ENCODE peak calls at places on chromosome 15, in seven cellular contexts. One of them, this sample, is unnamed.

GRCh38 chr15:80662756-80663553 is 32.2 kb upstream of the ABHD17C start:
- DNase-seq in endothelial cell of umbilical vein: no peak
- DNase-seq in K562: no peak
- DNase-seq in HepG2: no peak
- DNase-seq in SK-N-SH: no peak
- DNase-seq in GM12878: no peak
- DNase-seq in H1: no peak
- DNase-seq in this sample: no peak

GRCh38 chr15:47422901-47423300 is 294.4 kb upstream of the SEMA6D start:
- DNase-seq in H1: no peak
- DNase-seq in GM12878: no peak
- DNase-seq in K562: no peak
- DNase-seq in HepG2: no peak
- DNase-seq in endothelial cell of umbilical vein: peak
- DNase-seq in SK-N-SH: no peak
- DNase-seq in this sample: no peak

GRCh38 chr15:68400066-68400456 is 31.9 kb downstream of the ITGA11 start:
- DNase-seq in GM12878: no peak
- DNase-seq in K562: no peak
- DNase-seq in SK-N-SH: no peak
- DNase-seq in HepG2: no peak
- DNase-seq in endothelial cell of umbilical vein: no peak
- DNase-seq in H1: no peak
- DNase-seq in this sample: no peak

GRCh38 chr15:62847900-62848489 is 194.6 kb upstream of the TPM1 start:
- DNase-seq in endothelial cell of umbilical vein: peak
- DNase-seq in H1: peak
- DNase-seq in SK-N-SH: peak
- DNase-seq in HepG2: peak
- DNase-seq in K562: peak
- DNase-seq in GM12878: no peak
- DNase-seq in this sample: no peak

GRCh38 chr15:88324241-88325065 is 67.9 kb upstream of the NTRK3 start:
- DNase-seq in H1: no peak
- DNase-seq in GM12878: no peak
- DNase-seq in HepG2: no peak
- DNase-seq in K562: no peak
- DNase-seq in SK-N-SH: no peak
- DNase-seq in endothelial cell of umbilical vein: no peak
- DNase-seq in this sample: no peak

GRCh38 chr15:89113263-89113662 is 25.0 kb downstream of the ABHD2 start:
- DNase-seq in K562: no peak
- DNase-seq in SK-N-SH: no peak
- DNase-seq in GM12878: no peak
- DNase-seq in H1: no peak
- DNase-seq in HepG2: no peak
- DNase-seq in endothelial cell of umbilical vein: no peak
- DNase-seq in this sample: no peak

GRCh38 chr15:48781481-48782081 is 29.3 kb downstream of the CEP152 start:
- DNase-seq in H1: no peak
- DNase-seq in K562: no peak
- DNase-seq in SK-N-SH: no peak
- DNase-seq in endothelial cell of umbilical vein: no peak
- DNase-seq in HepG2: no peak
- DNase-seq in GM12878: no peak
- DNase-seq in this sample: no peak

GRCh38 chr15:61479601-61480000 is 250.5 kb upstream of the RORA start:
- DNase-seq in K562: no peak
- DNase-seq in SK-N-SH: no peak
- DNase-seq in HepG2: no peak
- DNase-seq in GM12878: no peak
- DNase-seq in H1: no peak
- DNase-seq in endothelial cell of umbilical vein: no peak
- DNase-seq in this sample: no peak

GRCh38 chr15:84748274-84749110 is at the start of gene ZNF592:
- DNase-seq in endothelial cell of umbilical vein: peak
- DNase-seq in K562: peak
- DNase-seq in GM12878: no peak
- DNase-seq in SK-N-SH: peak
- DNase-seq in H1: no peak
- DNase-seq in HepG2: peak
- DNase-seq in this sample: no peak

GRCh38 chr15:31396881-31397560 is 70.4 kb downstream of the KLF13 start:
- DNase-seq in HepG2: peak
- DNase-seq in K562: peak
- DNase-seq in endothelial cell of umbilical vein: peak
- DNase-seq in GM12878: no peak
- DNase-seq in H1: peak
- DNase-seq in SK-N-SH: peak
- DNase-seq in this sample: no peak

GRCh38 chr15:58019503-58020376 is 45.8 kb downstream of the ALDH1A2 start:
- DNase-seq in SK-N-SH: no peak
- DNase-seq in endothelial cell of umbilical vein: peak
- DNase-seq in H1: no peak
- DNase-seq in HepG2: no peak
- DNase-seq in GM12878: no peak
- DNase-seq in K562: no peak
- DNase-seq in this sample: no peak

GRCh38 chr15:31365655-31366127 is 39.1 kb downstream of the KLF13 start:
- DNase-seq in HepG2: no peak
- DNase-seq in K562: peak
- DNase-seq in GM12878: no peak
- DNase-seq in endothelial cell of umbilical vein: no peak
- DNase-seq in H1: peak
- DNase-seq in SK-N-SH: peak
- DNase-seq in this sample: peak

GRCh38 chr15:98785796-98786581 is 137.7 kb downstream of the IGF1R start:
- DNase-seq in SK-N-SH: no peak
- DNase-seq in endothelial cell of umbilical vein: no peak
- DNase-seq in HepG2: peak
- DNase-seq in GM12878: peak
- DNase-seq in H1: no peak
- DNase-seq in K562: no peak
- DNase-seq in this sample: no peak

GRCh38 chr15:92899910-92900711 is at the start of gene CHD2:
- DNase-seq in HepG2: peak
- DNase-seq in endothelial cell of umbilical vein: peak
- DNase-seq in K562: peak
- DNase-seq in SK-N-SH: peak
- DNase-seq in GM12878: peak
- DNase-seq in H1: peak
- DNase-seq in this sample: no peak

DNA sequence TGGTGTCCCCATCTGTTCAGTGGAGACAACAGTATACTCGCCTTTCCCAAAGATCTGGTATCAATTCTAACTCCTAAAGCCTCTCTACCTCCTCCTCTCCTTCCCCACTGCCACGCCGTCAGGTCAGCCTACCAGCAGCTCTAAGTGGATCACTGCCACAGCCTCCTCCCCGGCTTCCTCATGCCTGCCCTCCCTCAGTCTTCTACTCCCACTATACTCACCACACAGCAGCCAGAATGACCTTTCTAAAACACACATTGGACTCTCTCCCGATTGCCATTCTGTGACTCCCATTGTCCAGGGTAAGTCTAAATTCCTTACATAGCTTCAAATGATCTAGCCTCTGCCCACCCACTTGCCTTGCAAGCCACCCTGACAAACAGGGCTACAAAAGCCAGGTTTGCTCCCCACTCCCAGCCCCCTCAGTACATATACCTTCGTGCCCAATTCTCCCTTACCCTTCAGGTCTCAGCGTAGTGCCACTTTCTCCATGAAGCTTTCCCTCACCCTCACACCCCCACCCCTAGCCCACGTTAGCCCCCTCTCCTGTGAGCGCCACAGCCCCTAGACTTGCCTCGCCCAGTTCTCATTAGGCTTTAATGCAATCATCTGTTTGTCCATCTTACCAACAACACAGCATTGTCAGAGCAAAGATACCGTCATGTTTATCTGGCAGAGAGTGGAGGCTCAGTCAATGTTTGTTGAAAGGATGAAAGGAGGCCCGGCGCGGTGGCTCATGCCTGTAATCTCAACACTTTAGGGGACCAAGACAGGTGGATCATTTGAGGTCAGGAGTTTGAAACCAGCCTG is 9.5 kb upstream of the SEMA7A start:
- DNase-seq in SK-N-SH: no peak
- DNase-seq in GM12878: no peak
- DNase-seq in endothelial cell of umbilical vein: peak
- DNase-seq in K562: no peak
- DNase-seq in H1: no peak
- DNase-seq in HepG2: peak
- DNase-seq in this sample: no peak
- TF ChIP-seq POLR2AphosphoS5 in SK-N-SH: no peak
- TF ChIP-seq POLR2AphosphoS5 in GM12878: no peak
- TF ChIP-seq POLR2AphosphoS5 in endothelial cell of umbilical vein: no peak
- TF ChIP-seq POLR2AphosphoS5 in K562: no peak
- TF ChIP-seq POLR2AphosphoS5 in H1: no peak
- TF ChIP-seq POLR2AphosphoS5 in HepG2: no peak
- TF ChIP-seq POLR2AphosphoS5 in this sample: no peak

GRCh38 chr15:91857772-91858171 is 4.3 kb downstream of the SLCO3A1 start:
- DNase-seq in GM12878: peak
- DNase-seq in endothelial cell of umbilical vein: no peak
- DNase-seq in SK-N-SH: no peak
- DNase-seq in HepG2: no peak
- DNase-seq in K562: no peak
- DNase-seq in H1: no peak
- DNase-seq in this sample: no peak
- H3K9ac ChIP-seq in GM12878: no peak
- H3K9ac ChIP-seq in endothelial cell of umbilical vein: no peak
- H3K9ac ChIP-seq in SK-N-SH: no peak
- H3K9ac ChIP-seq in HepG2: no peak
- H3K9ac ChIP-seq in K562: no peak
- H3K9ac ChIP-seq in H1: no peak
- H3K9ac ChIP-seq in this sample: no peak

GRCh38 chr15:99994849-99995248 is 261.6 kb upstream of the LYSMD4 start:
- DNase-seq in K562: no peak
- DNase-seq in endothelial cell of umbilical vein: no peak
- DNase-seq in SK-N-SH: no peak
- DNase-seq in H1: no peak
- DNase-seq in GM12878: no peak
- DNase-seq in HepG2: no peak
- DNase-seq in this sample: no peak
- TF ChIP-seq POLR2AphosphoS5 in K562: no peak
- TF ChIP-seq POLR2AphosphoS5 in endothelial cell of umbilical vein: no peak
- TF ChIP-seq POLR2AphosphoS5 in SK-N-SH: no peak
- TF ChIP-seq POLR2AphosphoS5 in H1: no peak
- TF ChIP-seq POLR2AphosphoS5 in GM12878: no peak
- TF ChIP-seq POLR2AphosphoS5 in HepG2: no peak
- TF ChIP-seq POLR2AphosphoS5 in this sample: no peak

DNA sequence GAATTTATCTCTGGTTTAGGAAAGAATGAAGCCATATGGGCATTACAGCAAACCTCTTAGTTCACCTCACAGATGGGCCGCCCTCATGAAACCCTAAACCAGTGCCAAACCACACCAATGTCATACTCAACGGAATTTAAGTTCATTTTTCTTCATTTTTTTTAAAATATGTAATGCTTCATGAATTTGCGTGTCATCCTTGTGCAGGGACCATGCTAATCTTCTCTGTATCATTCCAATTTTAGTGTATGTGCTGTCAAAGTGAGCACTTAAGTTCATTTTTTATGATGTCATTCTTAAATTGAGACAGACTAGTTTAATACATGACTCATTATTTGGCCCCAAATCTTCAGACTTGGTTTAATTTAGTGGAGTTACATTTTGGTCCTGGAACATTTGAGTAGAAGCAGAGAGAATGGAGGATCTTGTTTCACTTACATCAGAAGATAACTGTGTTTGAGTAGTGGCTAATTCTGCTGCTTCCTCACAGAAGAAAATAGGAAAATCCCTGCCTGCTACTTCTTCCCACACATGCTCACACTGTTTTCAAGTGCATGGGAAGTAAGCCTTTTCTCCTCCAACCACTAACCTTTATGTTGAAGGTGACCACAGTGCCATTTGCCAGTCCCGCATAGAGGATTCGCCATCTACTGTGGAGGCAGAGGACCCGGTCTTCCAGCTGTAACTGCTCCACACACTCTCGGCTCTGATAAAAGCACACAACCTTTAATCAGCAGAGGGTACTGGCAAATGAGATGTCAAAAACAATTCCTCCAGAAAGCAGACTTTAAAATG is 63.3 kb downstream of the ZNF106 start:
- DNase-seq in GM12878: no peak
- DNase-seq in HepG2: no peak
- DNase-seq in SK-N-SH: no peak
- DNase-seq in K562: no peak
- DNase-seq in H1: no peak
- DNase-seq in endothelial cell of umbilical vein: no peak
- DNase-seq in this sample: no peak
- H3K9ac ChIP-seq in GM12878: no peak
- H3K9ac ChIP-seq in HepG2: no peak
- H3K9ac ChIP-seq in SK-N-SH: peak
- H3K9ac ChIP-seq in K562: no peak
- H3K9ac ChIP-seq in H1: no peak
- H3K9ac ChIP-seq in endothelial cell of umbilical vein: no peak
- H3K9ac ChIP-seq in this sample: no peak

DNA sequence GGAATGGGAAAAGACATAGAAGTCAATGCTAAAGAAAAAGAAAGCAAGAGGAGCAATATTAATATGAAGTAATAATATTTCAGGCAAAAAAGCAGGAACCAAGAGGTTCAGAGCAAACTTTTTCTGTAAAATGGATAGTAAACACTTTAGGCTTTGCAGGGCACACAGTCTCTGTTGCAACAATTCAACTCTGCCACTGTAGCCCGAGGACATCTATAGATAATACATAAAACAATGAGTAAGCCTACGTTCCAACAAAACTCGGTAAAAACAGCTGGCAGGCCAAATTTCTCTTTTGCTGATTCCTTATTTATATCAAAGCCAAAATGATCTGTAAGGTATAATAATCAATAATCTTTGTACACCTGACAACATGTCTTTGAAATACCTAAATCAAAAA is 56.8 kb downstream of the SMAD6 start:
- DNase-seq in H1: no peak
- DNase-seq in GM12878: no peak
- DNase-seq in SK-N-SH: no peak
- DNase-seq in HepG2: no peak
- DNase-seq in K562: no peak
- DNase-seq in endothelial cell of umbilical vein: no peak
- DNase-seq in this sample: no peak
- TF ChIP-seq POLR2AphosphoS5 in H1: no peak
- TF ChIP-seq POLR2AphosphoS5 in GM12878: no peak
- TF ChIP-seq POLR2AphosphoS5 in SK-N-SH: no peak
- TF ChIP-seq POLR2AphosphoS5 in HepG2: no peak
- TF ChIP-seq POLR2AphosphoS5 in K562: no peak
- TF ChIP-seq POLR2AphosphoS5 in endothelial cell of umbilical vein: no peak
- TF ChIP-seq POLR2AphosphoS5 in this sample: no peak

GRCh38 chr15:67110400-67110799 is 45.0 kb downstream of the SMAD3 start:
- DNase-seq in HepG2: no peak
- DNase-seq in SK-N-SH: no peak
- DNase-seq in endothelial cell of umbilical vein: no peak
- DNase-seq in GM12878: peak
- DNase-seq in H1: no peak
- DNase-seq in K562: no peak
- DNase-seq in this sample: no peak
- H3K9ac ChIP-seq in HepG2: no peak
- H3K9ac ChIP-seq in SK-N-SH: no peak
- H3K9ac ChIP-seq in endothelial cell of umbilical vein: peak
- H3K9ac ChIP-seq in GM12878: peak
- H3K9ac ChIP-seq in H1: no peak
- H3K9ac ChIP-seq in K562: no peak
- H3K9ac ChIP-seq in this sample: no peak

GRCh38 chr15:83288381-83288801 is 3.9 kb upstream of the BNC1 start:
- DNase-seq in K562: no peak
- DNase-seq in H1: no peak
- DNase-seq in GM12878: no peak
- DNase-seq in HepG2: no peak
- DNase-seq in endothelial cell of umbilical vein: no peak
- DNase-seq in SK-N-SH: no peak
- DNase-seq in this sample: no peak
- TF ChIP-seq POLR2AphosphoS5 in K562: no peak
- TF ChIP-seq POLR2AphosphoS5 in H1: no peak
- TF ChIP-seq POLR2AphosphoS5 in GM12878: no peak
- TF ChIP-seq POLR2AphosphoS5 in HepG2: no peak
- TF ChIP-seq POLR2AphosphoS5 in endothelial cell of umbilical vein: no peak
- TF ChIP-seq POLR2AphosphoS5 in SK-N-SH: no peak
- TF ChIP-seq POLR2AphosphoS5 in this sample: no peak

This sample was measured in SK-N-MC.